ENCODE peak calls at places on chromosomes 16 and 17, in eight cellular contexts. V, S, M, D, H, T, Z and C are unnamed samples.
A peak's percentile ranks its signal among the peaks of the same experiment; 100 is the strongest.

GRCh38 chr16:85551319-85551978 is 61.7 kb upstream of the GSE1 start:
- DNase-seq in T (no peak), S (peak; percentile 51), H (no peak), Z (no peak), V (no peak), M (no peak), D (no peak), C (no peak)

GRCh38 chr16:72203401-72203800 is 31.4 kb upstream of the PMFBP1 start:
- DNase-seq in Z (peak; percentile 29), T (no peak), S (no peak), M (no peak), H (no peak), D (peak; percentile 34), V (no peak), C (peak; percentile 62)

GRCh38 chr17:45697076-45697475 is 87.0 kb upstream of the CRHR1 start:
- DNase-seq in S (no peak), H (no peak), T (no peak), V (no peak), Z (no peak), D (no peak), M (no peak), C (no peak)

GRCh38 chr17:12349297-12349696 is 316.4 kb upstream of the MYOCD start:
- DNase-seq in D (no peak), M (no peak), S (no peak), T (no peak), V (no peak), Z (no peak), H (no peak), C (no peak)

GRCh38 chr17:77959926-77960521 is 1.5 kb downstream of the TNRC6C start:
- DNase-seq in S (no peak), D (no peak), Z (peak; percentile 65), M (no peak), V (no peak), T (no peak), H (no peak), C (no peak)

GRCh38 chr16:4945560-4946502 is 8.9 kb upstream of the PPL start:
- DNase-seq in D (no peak), H (peak; percentile 84), M (peak; percentile 74), S (no peak), Z (no peak), T (peak; percentile 39), V (peak; percentile 74), C (peak; percentile 38)

GRCh38 chr17:38918129-38918913 is 7.1 kb upstream of the LASP1NB start:
- DNase-seq in H (no peak), V (no peak), S (peak; percentile 83), Z (no peak), D (no peak), T (no peak), M (no peak), C (no peak)

GRCh38 chr17:62592305-62593099 is 35.0 kb upstream of the MRC2 start:
- DNase-seq in H (no peak), Z (peak; percentile 24), T (no peak), V (no peak), D (no peak), M (no peak), S (no peak), C (no peak)

GRCh38 chr17:72122002-72122310 is 1.1 kb downstream of the SOX9 start:
- DNase-seq in V (peak; percentile 65), S (no peak), M (no peak), D (no peak), T (no peak), Z (peak; percentile 67), H (no peak), C (no peak)

GRCh38 chr17:79987890-79988162 is 47.8 kb downstream of the TBC1D16 start:
- DNase-seq in M (no peak), D (no peak), S (no peak), H (no peak), V (no peak), T (no peak), Z (no peak), C (no peak)

GRCh38 chr17:4110152-4110551 is 32.7 kb downstream of the ZZEF1 start:
- DNase-seq in M (no peak), V (peak; percentile 23), H (no peak), D (no peak), S (no peak), Z (peak; percentile 46), T (no peak), C (no peak)

GRCh38 chr17:9529033-9529748 is 46.4 kb downstream of the STX8 start:
- DNase-seq in Z (peak; percentile 45), S (no peak), H (no peak), M (no peak), V (peak; percentile 21), T (no peak), D (no peak), C (no peak)
- TF ChIP-seq CTCF in Z (peak; percentile 72), S (peak; percentile 75), H (peak; percentile 42), M (peak; percentile 34), V (peak; percentile 79), T (no peak), D (peak; percentile 31), C (no peak)

GRCh38 chr17:69447726-69448125 is 33.2 kb downstream of the MAP2K6 start:
- DNase-seq in Z (no peak), V (no peak), M (no peak), H (peak; percentile 59), S (peak; percentile 68), T (no peak), D (peak; percentile 29), C (no peak)
- H3K4me1 ChIP-seq in Z (no peaks in the 10 kb centered on the region), V (peaks cover 7% of the 10 kb centered on the region), M (no peaks in the 10 kb centered on the region), H (peaks cover 40% of the 10 kb centered on the region), S (peaks cover 7% of the 10 kb centered on the region), T (no peaks in the 10 kb centered on the region), D (peaks cover 7% of the 10 kb centered on the region), C (peaks cover 7% of the 10 kb centered on the region)

DNA sequence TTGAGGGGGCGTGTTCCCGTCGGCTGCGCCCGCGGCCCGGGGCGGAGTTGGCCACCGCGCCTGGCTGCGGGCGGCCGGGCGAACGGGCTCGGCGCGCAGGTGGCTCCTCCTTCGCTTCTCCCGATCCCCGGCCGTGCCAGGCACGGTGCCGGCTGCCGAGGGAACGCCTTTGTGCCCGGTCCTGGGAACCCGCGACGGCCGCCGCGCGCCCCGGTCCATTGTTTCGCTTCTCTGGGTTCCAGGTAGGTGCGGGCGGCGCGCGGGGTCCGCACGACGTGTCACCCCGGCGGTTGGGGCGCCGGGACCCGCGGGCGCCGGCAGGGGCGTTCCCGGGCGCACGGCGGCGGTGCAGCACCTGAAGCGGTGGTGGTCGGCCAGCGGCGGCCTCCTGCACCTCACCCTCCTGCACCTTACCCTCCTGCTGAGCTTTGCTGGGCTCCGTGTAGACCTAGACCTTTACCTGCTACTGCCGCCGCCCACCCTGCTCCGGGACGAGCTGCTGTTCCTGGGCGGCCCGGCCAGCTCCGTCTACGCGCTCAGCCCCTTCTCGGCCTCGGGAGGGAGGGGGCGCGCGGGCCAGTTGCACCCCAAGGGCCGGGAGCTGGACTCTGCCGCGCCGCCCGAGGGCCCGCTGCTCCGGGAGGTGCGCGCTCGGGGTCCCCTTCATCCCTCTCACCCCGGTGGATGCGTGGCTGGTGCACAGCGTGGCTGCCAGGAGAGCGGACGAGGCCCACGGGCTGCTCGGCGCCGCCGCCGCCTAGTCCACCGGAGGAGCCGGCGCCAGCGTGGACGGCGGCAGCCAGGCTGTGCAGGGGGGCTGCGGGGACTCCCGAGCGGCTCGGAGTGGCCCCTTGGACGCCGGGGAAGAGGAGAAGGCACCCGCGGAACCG is 99.9 kb downstream of the EFCAB13 start:
- DNase-seq in D (no peak), T (peak; percentile 17), Z (peak; percentile 17), V (peak; percentile 41), H (peak; percentile 45), S (peak; percentile 87), M (no peak), C (peak; percentile 57)
- H3K4me3 ChIP-seq in D (peak overlapping the region; percentile 63), T (peak overlapping the region; percentile 59), Z (peak overlapping the region; percentile 37), V (peak overlapping the region; percentile 62), H (peak overlapping the region; percentile 57), S (peak overlapping the region; percentile 60), M (no peak overlapping the region), C (no peak overlapping the region)

DNA sequence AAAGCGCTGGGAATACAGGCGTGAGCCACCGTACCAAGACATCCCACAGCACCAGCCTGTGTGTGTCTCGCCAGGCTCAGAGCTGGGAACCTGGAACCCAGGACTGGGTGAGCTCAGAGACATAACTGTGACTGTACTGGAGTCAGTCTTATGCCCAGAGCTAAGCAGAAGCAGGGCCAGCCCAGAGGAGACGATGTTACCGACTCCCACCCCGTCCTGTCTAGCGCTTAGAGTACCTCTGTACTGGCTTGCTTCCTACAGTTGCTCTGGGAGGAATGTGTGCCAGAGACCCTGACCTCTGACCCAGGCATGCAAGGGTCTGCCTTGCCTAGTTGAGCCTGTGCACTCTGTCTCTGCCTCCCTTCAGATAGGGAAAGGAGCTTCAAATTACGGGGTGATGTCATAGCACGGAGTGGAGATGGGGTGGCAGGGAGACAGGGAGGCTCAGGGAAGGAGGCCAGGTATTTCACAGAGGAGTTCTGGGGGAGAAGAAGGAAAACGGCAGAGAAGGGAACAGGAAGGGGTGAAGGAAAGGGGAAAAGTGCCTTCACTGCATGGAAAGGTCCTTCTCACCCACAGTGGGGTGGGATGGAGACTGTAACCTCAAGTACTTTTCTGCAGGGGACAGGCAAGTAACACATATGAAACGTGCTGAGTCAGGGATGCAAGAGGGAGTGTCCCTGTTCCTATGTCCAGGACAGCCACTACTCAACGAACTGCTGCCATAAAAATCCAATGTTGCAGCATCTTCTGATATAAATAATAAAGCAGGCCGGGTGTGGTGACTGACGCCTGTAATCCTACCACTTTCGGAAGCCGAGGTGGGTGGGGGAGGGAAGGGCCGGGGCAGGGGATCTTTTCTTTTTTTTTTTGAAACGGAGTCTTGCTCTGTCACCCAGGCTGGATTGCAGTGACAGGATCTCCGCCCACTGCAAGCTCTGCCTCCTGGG is 5.8 kb upstream of the ARMC5 start:
- DNase-seq in H (peak; percentile 87), S (peak; percentile 68), M (no peak), V (no peak), Z (peak; percentile 49), D (no peak), T (no peak), C (no peak)
- TF ChIP-seq CTCF in H (no peak), S (no peak), M (no peak), V (no peak), Z (no peak), D (no peak), T (no peak), C (no peak)

DNA sequence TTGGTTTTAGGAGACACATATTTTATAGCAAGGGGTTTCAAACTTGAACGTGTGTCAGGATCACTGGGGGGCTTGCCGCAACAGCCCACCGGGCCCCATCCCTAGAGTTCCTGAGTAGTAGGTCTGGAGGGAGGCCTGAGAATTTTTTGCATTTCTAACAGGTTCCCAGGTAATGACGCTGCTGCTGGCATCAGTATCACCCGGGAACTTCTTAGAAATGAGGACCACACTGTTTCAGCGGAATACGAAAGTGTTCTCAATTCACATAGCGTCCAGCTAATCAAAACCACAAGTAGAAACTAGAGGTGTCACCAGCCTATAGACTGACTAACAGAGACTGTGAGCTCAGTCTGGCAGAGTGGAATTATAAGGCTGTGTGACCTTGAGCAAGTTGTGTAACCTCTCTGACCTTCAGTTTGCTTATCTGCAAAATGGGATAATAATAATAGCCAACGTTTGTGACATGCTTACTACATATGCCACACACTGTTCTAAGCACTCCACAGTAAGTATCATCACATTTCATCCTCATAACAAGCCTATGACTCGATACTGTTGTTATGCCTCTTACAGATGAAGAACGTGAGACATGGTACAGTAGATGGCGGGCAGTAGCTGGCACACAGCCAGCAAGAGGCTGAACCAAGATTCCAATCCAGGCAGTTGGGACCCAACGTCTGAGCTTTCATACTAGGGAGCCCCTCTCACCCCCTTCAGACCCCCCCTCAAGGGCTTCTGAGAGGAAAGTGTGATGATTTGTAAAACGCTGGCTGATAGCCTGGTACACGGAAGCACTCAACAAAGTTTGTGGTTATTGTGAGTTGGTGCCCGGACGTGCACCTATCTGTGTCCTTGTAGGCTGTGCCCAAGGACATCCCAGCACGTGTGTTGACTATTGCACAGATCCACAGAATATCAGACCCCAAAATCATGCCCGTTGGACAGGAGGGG is 4.6 kb upstream of the ICAM2 start:
- DNase-seq in S (peak; percentile 38), Z (peak; percentile 28), T (no peak), M (no peak), V (no peak), D (peak; percentile 10), H (no peak), C (peak; percentile 47)
- H3K4me1 ChIP-seq in S (no peaks in the 10 kb centered on the region), Z (no peaks in the 10 kb centered on the region), T (no peaks in the 10 kb centered on the region), M (peaks cover 3% of the 10 kb centered on the region), V (peaks cover 3% of the 10 kb centered on the region), D (no peaks in the 10 kb centered on the region), H (peaks cover 4% of the 10 kb centered on the region), C (peaks cover 31% of the 10 kb centered on the region)

GRCh38 chr17:81160747-81161453 is 4.4 kb upstream of the PVALEF start:
- DNase-seq in Z (no peak), M (no peak), S (no peak), V (no peak), T (no peak), D (no peak), H (no peak), C (peak; percentile 44)
- H3K4me3 ChIP-seq in Z (no peak overlapping the region), M (no peak overlapping the region), S (no peak overlapping the region), V (no peak overlapping the region), T (no peak overlapping the region), D (peak overlapping the region; percentile 57), H (peak overlapping the region; percentile 52), C (no peak overlapping the region)